ENCODE peak calls at places on chromosomes 13 and 19, in seven cellular contexts. T, K, Y, S, O, B and G are unnamed samples.

GRCh38 chr13:95335667-95336066 is 34.4 kb upstream of the ABCC4 start:
- DNase-seq in T (no peak), K (no peak), Y (no peak), S (no peak), O (no peak), B (no peak), G (no peak)

GRCh38 chr19:19860756-19861390 is 4.8 kb upstream of the ZNF253 start:
- DNase-seq in T (no peak), K (no peak), Y (peak), S (peak), O (no peak), B (no peak), G (no peak)

GRCh38 chr13:95155504-95155903 is 145.7 kb downstream of the ABCC4 start:
- DNase-seq in T (no peak), K (no peak), Y (no peak), S (no peak), O (no peak), B (no peak), G (no peak)

GRCh38 chr13:23579886-23580706 is 9.9 kb downstream of the TNFRSF19 start:
- DNase-seq in T (no peak), K (no peak), Y (no peak), S (no peak), O (no peak), B (no peak), G (no peak)

GRCh38 chr13:34025746-34026145 is 207.8 kb downstream of the RFC3 start:
- DNase-seq in T (peak), K (no peak), Y (no peak), S (no peak), O (no peak), B (no peak), G (no peak)

GRCh38 chr13:111066544-111066943 is 48.6 kb upstream of the ARHGEF7 start:
- DNase-seq in T (no peak), K (no peak), Y (no peak), S (no peak), O (no peak), B (no peak), G (no peak)

GRCh38 chr13:62209539-62209938 is 793.9 kb upstream of the PCDH20 start:
- DNase-seq in T (no peak), K (no peak), Y (no peak), S (no peak), O (no peak), B (no peak), G (no peak)

GRCh38 chr19:49374665-49375434 is 11.2 kb downstream of the DKKL1 start:
- DNase-seq in T (no peak), K (no peak), Y (no peak), S (no peak), O (no peak), B (no peak), G (no peak)